ENCODE peak calls at places on chromosomes 13 and 19, in six cellular contexts. One of them, this sample, is unnamed.

GRCh38 chr13:79423801-79424642 is 18.0 kb upstream of the RBM26 start:
- ATAC-seq in upper lobe of left lung: no peak
- ATAC-seq in GM12878: peak; percentile 85
- ATAC-seq in A549: no peak
- ATAC-seq in K562: peak; percentile 79
- ATAC-seq in HepG2: peak; percentile 56
- ATAC-seq in this sample: no peak

GRCh38 chr19:2798733-2799132 is 13.4 kb downstream of the THOP1 start:
- ATAC-seq in upper lobe of left lung: no peak
- ATAC-seq in GM12878: no peak
- ATAC-seq in A549: no peak
- ATAC-seq in K562: no peak
- ATAC-seq in HepG2: no peak
- ATAC-seq in this sample: no peak

GRCh38 chr13:71828117-71828516 is 38.9 kb downstream of the DACH1 start:
- ATAC-seq in upper lobe of left lung: no peak
- ATAC-seq in GM12878: no peak
- ATAC-seq in A549: no peak
- ATAC-seq in K562: no peak
- ATAC-seq in HepG2: no peak
- ATAC-seq in this sample: no peak

GRCh38 chr13:73983109-73983508 is 151.1 kb downstream of the KLF12 start:
- ATAC-seq in upper lobe of left lung: no peak
- ATAC-seq in GM12878: no peak
- ATAC-seq in A549: no peak
- ATAC-seq in K562: no peak
- ATAC-seq in HepG2: no peak
- ATAC-seq in this sample: no peak

GRCh38 chr19:2089001-2089711 is 7.0 kb downstream of the MOB3A start:
- ATAC-seq in upper lobe of left lung: no peak
- ATAC-seq in GM12878: peak; percentile 28
- ATAC-seq in A549: no peak
- ATAC-seq in K562: no peak
- ATAC-seq in HepG2: no peak
- ATAC-seq in this sample: no peak

GRCh38 chr13:60164490-60164889 is 762 bp upstream of the DIAPH3 start:
- ATAC-seq in upper lobe of left lung: no peak
- ATAC-seq in GM12878: no peak
- ATAC-seq in A549: no peak
- ATAC-seq in K562: no peak
- ATAC-seq in HepG2: no peak
- ATAC-seq in this sample: no peak

GRCh38 chr19:12270854-12271253 is 23.8 kb downstream of the ZNF44 start:
- ATAC-seq in upper lobe of left lung: no peak
- ATAC-seq in GM12878: no peak
- ATAC-seq in A549: no peak
- ATAC-seq in K562: no peak
- ATAC-seq in HepG2: no peak
- ATAC-seq in this sample: no peak

GRCh38 chr19:2456301-2456570 is 523 bp downstream of the LMNB2 start:
- ATAC-seq in upper lobe of left lung: no peak
- ATAC-seq in GM12878: no peak
- ATAC-seq in A549: no peak
- ATAC-seq in K562: no peak
- ATAC-seq in HepG2: no peak
- ATAC-seq in this sample: no peak

GRCh38 chr19:15897738-15898276 is at the start of gene CYP4F2:
- ATAC-seq in upper lobe of left lung: no peak
- ATAC-seq in GM12878: no peak
- ATAC-seq in A549: no peak
- ATAC-seq in K562: peak; percentile 64
- ATAC-seq in HepG2: peak; percentile 90
- ATAC-seq in this sample: no peak

GRCh38 chr19:58547323-58548312 is 3.8 kb downstream of the TRIM28 start:
- ATAC-seq in upper lobe of left lung: no peak
- ATAC-seq in GM12878: no peak
- ATAC-seq in A549: no peak
- ATAC-seq in K562: no peak
- ATAC-seq in HepG2: no peak
- ATAC-seq in this sample: no peak

GRCh38 chr13:27203854-27204253 is 32.2 kb upstream of the USP12 start:
- ATAC-seq in upper lobe of left lung: no peak
- ATAC-seq in GM12878: no peak
- ATAC-seq in A549: peak; percentile 62
- ATAC-seq in K562: peak; percentile 82
- ATAC-seq in HepG2: peak; percentile 50
- ATAC-seq in this sample: no peak

GRCh38 chr13:28623782-28624706 is 34.9 kb upstream of the POMP start:
- ATAC-seq in upper lobe of left lung: no peak
- ATAC-seq in GM12878: no peak
- ATAC-seq in A549: no peak
- ATAC-seq in K562: peak; percentile 38
- ATAC-seq in HepG2: peak; percentile 54
- ATAC-seq in this sample: no peak

DNA sequence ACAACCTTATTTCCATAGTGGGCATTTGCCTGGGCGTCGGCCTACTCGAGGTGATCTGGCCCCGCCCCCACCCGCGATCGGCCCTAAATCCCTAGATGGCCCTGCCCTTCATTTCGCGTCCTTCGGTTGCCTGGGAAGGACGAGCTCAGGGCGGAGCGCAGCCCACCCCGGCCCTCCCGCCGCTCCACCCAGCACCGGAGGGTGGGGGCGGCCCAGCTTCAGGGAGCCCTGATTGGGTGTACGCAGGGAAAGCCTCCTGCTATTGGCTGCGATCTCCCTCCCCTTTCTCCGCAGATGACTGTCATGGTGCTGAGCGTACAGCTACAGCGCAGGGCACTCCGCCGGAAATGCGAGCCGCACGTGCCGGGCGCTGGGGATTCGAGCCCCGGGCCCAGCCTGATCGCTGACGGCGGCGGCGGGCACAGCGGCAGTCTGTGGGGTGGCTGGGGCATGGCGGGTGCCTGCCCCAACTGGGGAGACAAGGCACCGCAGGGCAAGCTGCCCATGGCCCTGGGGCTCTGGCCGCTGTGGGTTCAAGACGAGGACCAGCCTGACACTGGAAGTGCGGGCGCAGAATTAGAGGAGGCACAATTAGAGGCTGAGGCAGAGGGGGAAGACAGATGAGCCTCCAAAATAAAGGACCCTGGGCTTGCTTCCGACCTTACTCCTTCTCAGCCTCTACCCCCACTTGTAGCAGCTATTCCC is 4.3 kb downstream of the CD37 start:
- ATAC-seq in upper lobe of left lung: peak; percentile 95
- ATAC-seq in GM12878: no peak
- ATAC-seq in A549: no peak
- ATAC-seq in K562: peak; percentile 53
- ATAC-seq in HepG2: no peak
- ATAC-seq in this sample: peak; percentile 95
- TF ChIP-seq EP300 in upper lobe of left lung: no peak
- TF ChIP-seq EP300 in GM12878: no peak
- TF ChIP-seq EP300 in A549: no peak
- TF ChIP-seq EP300 in K562: no peak
- TF ChIP-seq EP300 in HepG2: no peak
- TF ChIP-seq EP300 in this sample: no peak

GRCh38 chr19:4709440-4710280 is 14.0 kb downstream of the DPP9 start:
- ATAC-seq in upper lobe of left lung: no peak
- ATAC-seq in GM12878: peak; percentile 71
- ATAC-seq in A549: no peak
- ATAC-seq in K562: no peak
- ATAC-seq in HepG2: no peak
- ATAC-seq in this sample: no peak
- H3K9me3 ChIP-seq in upper lobe of left lung: no peaks in the 10 kb centered on the region
- H3K9me3 ChIP-seq in GM12878: no peaks in the 10 kb centered on the region
- H3K9me3 ChIP-seq in A549: no peaks in the 10 kb centered on the region
- H3K9me3 ChIP-seq in K562: no peaks in the 10 kb centered on the region
- H3K9me3 ChIP-seq in HepG2: no peaks in the 10 kb centered on the region
- H3K9me3 ChIP-seq in this sample: no peaks in the 10 kb centered on the region

GRCh38 chr13:40442826-40443225 is 223.6 kb downstream of the FOXO1 start:
- ATAC-seq in upper lobe of left lung: no peak
- ATAC-seq in GM12878: no peak
- ATAC-seq in A549: no peak
- ATAC-seq in K562: no peak
- ATAC-seq in HepG2: peak; percentile 47
- ATAC-seq in this sample: no peak

GRCh38 chr13:40444241-40444640 is 222.2 kb downstream of the FOXO1 start:
- ATAC-seq in upper lobe of left lung: no peak
- ATAC-seq in GM12878: no peak
- ATAC-seq in A549: no peak
- ATAC-seq in K562: no peak
- ATAC-seq in HepG2: no peak
- ATAC-seq in this sample: no peak

GRCh38 chr13:40447857-40448256 is 218.6 kb downstream of the FOXO1 start:
- ATAC-seq in upper lobe of left lung: no peak
- ATAC-seq in GM12878: no peak
- ATAC-seq in A549: no peak
- ATAC-seq in K562: no peak
- ATAC-seq in HepG2: no peak
- ATAC-seq in this sample: no peak

GRCh38 chr13:40445557-40445990 is 220.9 kb downstream of the FOXO1 start:
- ATAC-seq in upper lobe of left lung: no peak
- ATAC-seq in GM12878: peak; percentile 99
- ATAC-seq in A549: no peak
- ATAC-seq in K562: no peak
- ATAC-seq in HepG2: no peak
- ATAC-seq in this sample: peak; percentile 62

GRCh38 chr13:40446365-40446764 is 220.1 kb downstream of the FOXO1 start:
- ATAC-seq in upper lobe of left lung: no peak
- ATAC-seq in GM12878: no peak
- ATAC-seq in A549: no peak
- ATAC-seq in K562: no peak
- ATAC-seq in HepG2: no peak
- ATAC-seq in this sample: no peak
- TF ChIP-seq EP300 in upper lobe of left lung: no peak
- TF ChIP-seq EP300 in GM12878: no peak
- TF ChIP-seq EP300 in A549: no peak
- TF ChIP-seq EP300 in K562: no peak
- TF ChIP-seq EP300 in HepG2: no peak
- TF ChIP-seq EP300 in this sample: no peak

GRCh38 chr13:23344923-23345322 is 88.6 kb downstream of the SACS start:
- ATAC-seq in upper lobe of left lung: no peak
- ATAC-seq in GM12878: peak; percentile 23
- ATAC-seq in A549: no peak
- ATAC-seq in K562: no peak
- ATAC-seq in HepG2: no peak
- ATAC-seq in this sample: no peak

GRCh38 chr13:23339225-23339624 is 94.3 kb downstream of the SACS start:
- ATAC-seq in upper lobe of left lung: no peak
- ATAC-seq in GM12878: no peak
- ATAC-seq in A549: no peak
- ATAC-seq in K562: no peak
- ATAC-seq in HepG2: no peak
- ATAC-seq in this sample: no peak
- H3K9me3 ChIP-seq in upper lobe of left lung: peaks cover 6% of the 10 kb centered on the region
- H3K9me3 ChIP-seq in GM12878: peaks cover 4% of the 10 kb centered on the region
- H3K9me3 ChIP-seq in A549: peaks cover 29% of the 10 kb centered on the region
- H3K9me3 ChIP-seq in K562: peaks cover 13% of the 10 kb centered on the region
- H3K9me3 ChIP-seq in HepG2: peaks cover 12% of the 10 kb centered on the region
- H3K9me3 ChIP-seq in this sample: no peaks in the 10 kb centered on the region

GRCh38 chr13:48222358-48223015 is 10.5 kb upstream of the ITM2B start:
- ATAC-seq in upper lobe of left lung: peak; percentile 69
- ATAC-seq in GM12878: no peak
- ATAC-seq in A549: peak; percentile 24
- ATAC-seq in K562: no peak
- ATAC-seq in HepG2: peak; percentile 51
- ATAC-seq in this sample: peak; percentile 86
- TF ChIP-seq EP300 in upper lobe of left lung: no peak
- TF ChIP-seq EP300 in GM12878: no peak
- TF ChIP-seq EP300 in A549: no peak
- TF ChIP-seq EP300 in K562: no peak
- TF ChIP-seq EP300 in HepG2: no peak
- TF ChIP-seq EP300 in this sample: no peak

DNA sequence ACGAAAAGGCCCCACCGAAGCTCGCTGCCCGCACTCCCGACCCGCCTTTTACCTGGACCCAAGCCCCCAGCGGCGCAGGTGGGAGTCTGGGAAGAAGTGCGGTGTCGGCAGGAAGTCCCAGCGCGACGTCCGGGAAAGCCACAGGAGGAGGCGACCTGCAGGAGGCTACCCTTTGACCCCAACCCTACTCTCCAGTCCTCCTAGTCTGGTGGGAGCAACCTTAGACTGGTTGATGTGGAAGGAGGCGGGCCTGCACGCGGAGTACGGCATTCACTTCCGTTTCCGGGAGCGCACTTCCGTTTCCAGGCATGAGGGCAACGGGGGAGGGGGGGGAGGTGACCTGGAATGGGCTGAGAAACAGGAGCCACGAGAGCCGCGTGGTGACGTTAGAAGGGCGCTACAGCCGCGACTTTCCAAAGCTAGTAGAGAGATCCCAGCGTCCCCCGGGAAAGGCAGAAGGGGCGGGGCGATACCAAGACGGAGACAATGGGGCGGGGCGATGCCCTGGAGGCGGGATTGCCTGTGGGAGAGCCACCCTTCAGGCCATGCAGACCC is 28.5 kb downstream of the ZNF266 start:
- ATAC-seq in upper lobe of left lung: peak; percentile 61
- ATAC-seq in GM12878: no peak
- ATAC-seq in A549: peak; percentile 59
- ATAC-seq in K562: peak; percentile 96
- ATAC-seq in HepG2: no peak
- ATAC-seq in this sample: peak; percentile 71
- H3K9me3 ChIP-seq in upper lobe of left lung: peaks cover 82% of the 10 kb centered on the region
- H3K9me3 ChIP-seq in GM12878: peaks cover 6% of the 10 kb centered on the region
- H3K9me3 ChIP-seq in A549: peaks cover 54% of the 10 kb centered on the region
- H3K9me3 ChIP-seq in K562: peaks cover 8% of the 10 kb centered on the region
- H3K9me3 ChIP-seq in HepG2: peaks cover 53% of the 10 kb centered on the region
- H3K9me3 ChIP-seq in this sample: peaks cover 90% of the 10 kb centered on the region

GRCh38 chr13:106503730-106504129 is 31.7 kb downstream of the EFNB2 start:
- ATAC-seq in upper lobe of left lung: no peak
- ATAC-seq in GM12878: no peak
- ATAC-seq in A549: no peak
- ATAC-seq in K562: no peak
- ATAC-seq in HepG2: no peak
- ATAC-seq in this sample: no peak

GRCh38 chr13:106506286-106506685 is 29.2 kb downstream of the EFNB2 start:
- ATAC-seq in upper lobe of left lung: no peak
- ATAC-seq in GM12878: no peak
- ATAC-seq in A549: no peak
- ATAC-seq in K562: no peak
- ATAC-seq in HepG2: no peak
- ATAC-seq in this sample: no peak

GRCh38 chr13:106503272-106503671 is 32.2 kb downstream of the EFNB2 start:
- ATAC-seq in upper lobe of left lung: no peak
- ATAC-seq in GM12878: no peak
- ATAC-seq in A549: no peak
- ATAC-seq in K562: no peak
- ATAC-seq in HepG2: no peak
- ATAC-seq in this sample: no peak

GRCh38 chr13:106505295-106505694 is 30.2 kb downstream of the EFNB2 start:
- ATAC-seq in upper lobe of left lung: no peak
- ATAC-seq in GM12878: no peak
- ATAC-seq in A549: no peak
- ATAC-seq in K562: no peak
- ATAC-seq in HepG2: no peak
- ATAC-seq in this sample: no peak

GRCh38 chr13:106507560-106508274 is 27.7 kb downstream of the EFNB2 start:
- ATAC-seq in upper lobe of left lung: no peak
- ATAC-seq in GM12878: peak; percentile 86
- ATAC-seq in A549: no peak
- ATAC-seq in K562: peak; percentile 79
- ATAC-seq in HepG2: no peak
- ATAC-seq in this sample: peak; percentile 51
- TF ChIP-seq EP300 in upper lobe of left lung: no peak
- TF ChIP-seq EP300 in GM12878: no peak
- TF ChIP-seq EP300 in A549: no peak
- TF ChIP-seq EP300 in K562: no peak
- TF ChIP-seq EP300 in HepG2: no peak
- TF ChIP-seq EP300 in this sample: no peak